ENCODE peak calls at places on chromosome X, in four cellular contexts. One of them, this sample, is unnamed. For H3K27me3, the result is how much of the 10 kb centered on the place peaks cover.

GRCh38 chrX:136162827-136163427 is 15.6 kb downstream of the FHL1 start:
- DNase-seq in K562: peak
- DNase-seq in HepG2: peak
- DNase-seq in H1: peak
- DNase-seq in this sample: no peak

GRCh38 chrX:20140410-20140809 is 1.2 kb downstream of the EIF1AX start:
- DNase-seq in HepG2: no peak
- DNase-seq in H1: no peak
- DNase-seq in K562: no peak
- DNase-seq in this sample: no peak

GRCh38 chrX:28124416-28124815 is 143.2 kb upstream of the DCAF8L1 start:
- DNase-seq in K562: no peak
- DNase-seq in HepG2: no peak
- DNase-seq in H1: no peak
- DNase-seq in this sample: no peak

GRCh38 chrX:69146739-69147138 is 18.5 kb downstream of the PJA1 start:
- DNase-seq in K562: no peak
- DNase-seq in HepG2: no peak
- DNase-seq in H1: no peak
- DNase-seq in this sample: no peak

GRCh38 chrX:139134316-139134715 is 396.2 kb upstream of the F9 start:
- DNase-seq in K562: no peak
- DNase-seq in H1: no peak
- DNase-seq in HepG2: no peak
- DNase-seq in this sample: no peak

GRCh38 chrX:38304010-38304409 is 23.3 kb downstream of the RPGR start:
- DNase-seq in HepG2: peak
- DNase-seq in K562: peak
- DNase-seq in H1: no peak
- DNase-seq in this sample: no peak

GRCh38 chrX:4674028-4674782 is 960.8 kb upstream of the PRKX start:
- DNase-seq in HepG2: no peak
- DNase-seq in K562: no peak
- DNase-seq in H1: no peak
- DNase-seq in this sample: no peak

GRCh38 chrX:9342581-9343051 is 122.2 kb upstream of the TBL1X start:
- DNase-seq in K562: peak
- DNase-seq in H1: peak
- DNase-seq in HepG2: peak
- DNase-seq in this sample: no peak

GRCh38 chrX:275476-275966 is 5.7 kb upstream of the PLCXD1 start:
- DNase-seq in H1: peak
- DNase-seq in K562: no peak
- DNase-seq in HepG2: no peak
- DNase-seq in this sample: no peak

GRCh38 chrX:41720125-41720780 is 3.7 kb upstream of the GPR82 start:
- DNase-seq in HepG2: no peak
- DNase-seq in K562: no peak
- DNase-seq in H1: no peak
- DNase-seq in this sample: peak

GRCh38 chrX:129597905-129598304 is 56.9 kb downstream of the APLN start:
- DNase-seq in K562: no peak
- DNase-seq in H1: no peak
- DNase-seq in HepG2: no peak
- DNase-seq in this sample: no peak

GRCh38 chrX:129596077-129596476 is 56.0 kb downstream of the OCRL start:
- DNase-seq in H1: no peak
- DNase-seq in HepG2: no peak
- DNase-seq in K562: no peak
- DNase-seq in this sample: no peak

GRCh38 chrX:129594781-129595180 is 54.7 kb downstream of the OCRL start:
- DNase-seq in HepG2: no peak
- DNase-seq in H1: no peak
- DNase-seq in K562: no peak
- DNase-seq in this sample: no peak

GRCh38 chrX:129590596-129590995 is 50.5 kb downstream of the OCRL start:
- DNase-seq in H1: no peak
- DNase-seq in HepG2: no peak
- DNase-seq in K562: no peak
- DNase-seq in this sample: no peak

DNA sequence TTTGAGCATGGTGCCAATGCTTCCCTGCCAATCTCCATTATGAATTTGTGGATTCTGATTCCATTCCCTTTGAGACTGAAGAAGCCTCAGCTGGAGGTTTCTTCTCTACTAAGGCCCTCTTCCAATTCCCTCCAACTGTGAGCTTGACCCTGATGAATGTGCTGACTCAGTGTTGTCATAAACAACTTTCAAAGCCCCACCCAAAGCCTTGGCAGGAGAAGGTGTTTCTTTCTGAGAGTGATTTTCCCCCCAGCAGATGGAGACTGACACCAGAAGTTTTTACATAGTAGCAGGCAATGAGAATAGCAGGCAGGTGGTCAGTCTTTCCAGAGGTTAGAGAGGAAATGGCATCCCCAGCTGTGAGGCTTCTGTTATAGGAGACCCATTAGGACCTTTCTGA is 53.1 kb downstream of the OCRL start:
- DNase-seq in H1: no peak
- DNase-seq in HepG2: no peak
- DNase-seq in K562: peak
- DNase-seq in this sample: no peak
- TF ChIP-seq SIN3A in H1: no peak
- TF ChIP-seq SIN3A in HepG2: no peak
- TF ChIP-seq SIN3A in K562: no peak
- TF ChIP-seq SIN3A in this sample: no peak

GRCh38 chrX:13345037-13345436 is 25.2 kb upstream of the ATXN3L start:
- DNase-seq in H1: no peak
- DNase-seq in HepG2: no peak
- DNase-seq in K562: no peak
- DNase-seq in this sample: peak

GRCh38 chrX:13340182-13340791 is 20.4 kb upstream of the ATXN3L start:
- DNase-seq in H1: no peak
- DNase-seq in K562: no peak
- DNase-seq in HepG2: no peak
- DNase-seq in this sample: no peak

GRCh38 chrX:13338985-13339384 is 19.1 kb upstream of the ATXN3L start:
- DNase-seq in H1: no peak
- DNase-seq in HepG2: no peak
- DNase-seq in K562: no peak
- DNase-seq in this sample: no peak

GRCh38 chrX:13339607-13340006 is 19.8 kb upstream of the ATXN3L start:
- DNase-seq in H1: no peak
- DNase-seq in HepG2: no peak
- DNase-seq in K562: no peak
- DNase-seq in this sample: no peak

DNA sequence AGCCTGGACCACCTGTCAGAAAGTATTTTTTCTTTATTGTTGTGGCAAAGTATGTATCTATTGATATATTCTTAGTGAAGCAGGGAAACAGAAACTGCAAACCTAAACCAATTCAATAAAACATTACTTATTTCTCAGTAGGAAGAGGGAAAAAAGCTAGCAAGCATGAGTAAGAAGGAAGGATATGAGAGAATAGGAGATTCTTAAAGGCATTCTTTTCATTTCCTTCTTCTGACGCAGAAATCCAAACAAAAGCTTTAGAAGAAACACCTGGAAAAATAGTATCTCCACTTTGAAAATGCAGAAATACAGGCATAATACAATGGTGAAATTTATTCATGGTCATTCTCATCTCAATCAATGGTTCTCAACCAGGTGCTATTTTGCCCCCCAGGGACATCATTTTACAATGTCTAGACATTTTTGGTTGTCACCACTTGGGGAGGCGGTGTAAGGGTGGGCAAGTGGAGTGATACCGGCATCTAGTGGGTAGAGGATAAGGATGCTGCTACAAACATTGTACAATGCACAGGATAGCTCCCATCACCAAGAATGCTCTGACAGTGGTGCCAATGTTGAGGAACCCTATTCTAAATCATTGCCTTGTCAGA is 21.7 kb upstream of the ATXN3L start:
- DNase-seq in HepG2: no peak
- DNase-seq in K562: no peak
- DNase-seq in H1: no peak
- DNase-seq in this sample: no peak
- TF ChIP-seq ATF2 in HepG2: no peak
- TF ChIP-seq ATF2 in K562: no peak
- TF ChIP-seq ATF2 in H1: no peak
- TF ChIP-seq ATF2 in this sample: no peak

GRCh38 chrX:15874672-15875071 is 20.1 kb upstream of the AP1S2 start:
- DNase-seq in K562: no peak
- DNase-seq in HepG2: no peak
- DNase-seq in H1: no peak
- DNase-seq in this sample: no peak

GRCh38 chrX:15881498-15881897 is 26.9 kb upstream of the AP1S2 start:
- DNase-seq in H1: no peak
- DNase-seq in K562: no peak
- DNase-seq in HepG2: no peak
- DNase-seq in this sample: no peak

GRCh38 chrX:15873566-15873965 is 19.0 kb upstream of the AP1S2 start:
- DNase-seq in H1: no peak
- DNase-seq in K562: no peak
- DNase-seq in HepG2: no peak
- DNase-seq in this sample: no peak

GRCh38 chrX:15882704-15883539 is 28.3 kb upstream of the AP1S2 start:
- DNase-seq in K562: no peak
- DNase-seq in H1: no peak
- DNase-seq in HepG2: no peak
- DNase-seq in this sample: peak

GRCh38 chrX:15877380-15877779 is 22.8 kb upstream of the AP1S2 start:
- DNase-seq in K562: no peak
- DNase-seq in H1: no peak
- DNase-seq in HepG2: no peak
- DNase-seq in this sample: no peak
- H3K27me3 ChIP-seq in K562: under half
- H3K27me3 ChIP-seq in H1: under half
- H3K27me3 ChIP-seq in HepG2: under half
- H3K27me3 ChIP-seq in this sample: under half

DNA sequence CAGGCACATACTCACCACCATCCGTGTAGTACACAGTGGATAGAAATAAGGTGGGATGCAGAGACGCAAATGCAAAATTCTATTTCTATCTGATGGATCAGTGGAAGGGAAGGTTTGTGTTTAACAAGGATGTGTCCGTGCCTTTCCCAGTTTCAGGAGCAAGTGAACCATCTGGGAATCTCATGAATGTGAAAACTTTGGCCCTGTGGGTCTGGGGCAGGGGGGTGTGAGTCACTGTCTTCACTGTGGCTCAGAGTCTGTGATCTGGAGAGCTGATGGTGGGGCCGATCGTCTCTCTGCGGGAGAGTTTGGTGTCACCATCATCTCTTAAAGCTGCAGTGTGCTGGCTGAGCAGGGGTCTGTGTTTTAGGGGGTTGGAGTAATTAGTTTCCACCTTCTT is 179.3 kb upstream of the STS start:
- DNase-seq in K562: no peak
- DNase-seq in H1: no peak
- DNase-seq in HepG2: no peak
- DNase-seq in this sample: no peak
- TF ChIP-seq SIN3A in K562: no peak
- TF ChIP-seq SIN3A in H1: no peak
- TF ChIP-seq SIN3A in HepG2: no peak
- TF ChIP-seq SIN3A in this sample: no peak

GRCh38 chrX:31228415-31228832 is 156.6 kb upstream of the FTHL17 start:
- DNase-seq in HepG2: no peak
- DNase-seq in K562: no peak
- DNase-seq in H1: no peak
- DNase-seq in this sample: no peak

GRCh38 chrX:31228909-31229308 is 157.1 kb upstream of the FTHL17 start:
- DNase-seq in H1: no peak
- DNase-seq in HepG2: no peak
- DNase-seq in K562: no peak
- DNase-seq in this sample: peak

GRCh38 chrX:31236231-31236630 is 164.4 kb upstream of the FTHL17 start:
- DNase-seq in HepG2: no peak
- DNase-seq in H1: no peak
- DNase-seq in K562: no peak
- DNase-seq in this sample: no peak

GRCh38 chrX:31233941-31234496 is 162.2 kb upstream of the FTHL17 start:
- DNase-seq in K562: no peak
- DNase-seq in HepG2: no peak
- DNase-seq in H1: no peak
- DNase-seq in this sample: no peak

DNA sequence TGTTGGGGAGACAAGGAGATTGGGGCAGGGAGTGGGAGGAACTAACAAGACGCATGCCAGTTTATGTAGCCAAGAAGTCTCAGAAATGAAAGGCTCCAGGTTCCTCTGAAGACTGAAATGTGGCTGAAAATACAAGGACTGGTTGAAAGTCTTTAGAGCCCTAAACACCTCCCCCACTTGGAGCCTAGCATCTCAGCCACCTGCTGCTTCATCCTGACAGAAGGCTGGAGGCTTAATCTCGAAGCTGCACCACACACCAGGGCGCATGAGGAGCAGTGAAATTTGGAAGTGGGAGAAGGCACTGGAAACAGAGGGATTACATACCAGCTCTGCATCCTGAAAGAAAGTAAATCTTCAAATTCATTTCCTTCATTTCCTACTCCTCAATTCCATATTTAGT is 160.7 kb upstream of the FTHL17 start:
- DNase-seq in H1: no peak
- DNase-seq in K562: no peak
- DNase-seq in HepG2: no peak
- DNase-seq in this sample: no peak
- TF ChIP-seq ATF2 in H1: no peak
- TF ChIP-seq ATF2 in K562: no peak
- TF ChIP-seq ATF2 in HepG2: no peak
- TF ChIP-seq ATF2 in this sample: no peak